ENCODE peak calls at places on chromosomes 4 and X, in four cellular contexts. U is WTC11; T is CD4-positive, alpha-beta T cell; H is mammary epithelial cell. M is an unnamed sample.
A peak's percentile ranks its signal among the peaks of the same experiment; 100 is the strongest.

GRCh38 chrX:39772057-39772832 is 325.5 kb downstream of the BCOR start:
- DNase-seq in U (peak; percentile 65), H (no peak), T (peak; percentile 59), M (peak; percentile 72)

GRCh38 chr4:156029691-156030090 is 76.0 kb upstream of the CTSO start:
- DNase-seq in U (no peak), T (no peak), H (no peak), M (no peak)

GRCh38 chr4:7649741-7650531 is 215.2 kb upstream of the PSAPL1 start:
- DNase-seq in T (peak; percentile 25), H (peak; percentile 82), U (no peak), M (peak; percentile 96)

GRCh38 chrX:15334561-15334960 is 762 bp downstream of the PIGA start:
- DNase-seq in T (no peak), H (peak; percentile 74), U (no peak), M (no peak)

GRCh38 chr4:77203380-77204197 is 46.6 kb downstream of the CCNG2 start:
- DNase-seq in H (peak; percentile 75), U (peak; percentile 72), T (peak; percentile 67), M (peak; percentile 48)

GRCh38 chr4:77852892-77853495 is 9.6 kb upstream of the MRPL1 start:
- DNase-seq in T (peak; percentile 58), U (no peak), H (no peak), M (no peak)

GRCh38 chr4:54091637-54092404 is 8.1 kb upstream of the GSX2 start:
- DNase-seq in H (peak; percentile 53), U (no peak), T (peak; percentile 84), M (peak; percentile 55)

GRCh38 chr4:117965608-117966007 is 68.7 kb upstream of the NDST3 start:
- DNase-seq in U (no peak), H (no peak), T (no peak), M (no peak)

GRCh38 chr4:3082915-3083515 is 8.5 kb downstream of the HTT start:
- DNase-seq in H (no peak), T (no peak), U (no peak), M (no peak)

GRCh38 chrX:64894454-64895038 is 81.7 kb downstream of the ZC4H2 start:
- DNase-seq in H (peak; percentile 8), U (peak; percentile 57), T (peak; percentile 9), M (no peak)

GRCh38 chr4:26372525-26373172 is 51.8 kb downstream of the RBPJ start:
- DNase-seq in U (no peak), H (peak; percentile 48), T (peak; percentile 28), M (no peak)

GRCh38 chr4:14218641-14219040 is 591.1 kb upstream of the BOD1L1 start:
- DNase-seq in H (peak; percentile 88), T (no peak), U (no peak), M (no peak)

GRCh38 chrX:48996969-48997368 is 5.1 kb downstream of the GRIPAP1 start:
- DNase-seq in U (peak; percentile 41), T (no peak), H (no peak), M (no peak)

GRCh38 chr4:139735381-139736256 is 70.0 kb downstream of the MGST2 start:
- DNase-seq in T (no peak), U (peak; percentile 46), H (no peak), M (no peak)

GRCh38 chrX:72130156-72130761 is 1.5 kb downstream of the RTL5 start:
- DNase-seq in T (no peak), H (no peak), U (no peak), M (no peak)

GRCh38 chr4:161936625-161937133 is 227.1 kb downstream of the FSTL5 start:
- DNase-seq in H (peak; percentile 98), T (no peak), U (no peak), M (no peak)

GRCh38 chr4:74624351-74625151 is 169.8 kb downstream of the BTC start:
- DNase-seq in T (no peak), H (peak; percentile 88), U (no peak), M (no peak)

GRCh38 chrX:15908891-15909290 is 54.3 kb upstream of the AP1S2 start:
- DNase-seq in H (peak; percentile 3), U (no peak), T (no peak), M (no peak)

GRCh38 chr4:78951862-78952472 is 12.7 kb upstream of the PAQR3 start:
- DNase-seq in H (peak; percentile 23), U (no peak), T (peak; percentile 9), M (no peak)

GRCh38 chr4:8159522-8160232 is 1.1 kb upstream of the ABLIM2 start:
- DNase-seq in U (no peak), T (no peak), H (no peak), M (no peak)

GRCh38 chrX:109347618-109348017 is 134.3 kb downstream of the GUCY2F start:
- DNase-seq in U (no peak), H (peak; percentile 30), T (no peak), M (no peak)

GRCh38 chr4:83320548-83320947 is 14.1 kb downstream of the HPSE start:
- DNase-seq in U (no peak), H (peak; percentile 55), T (no peak), M (peak; percentile 95)

GRCh38 chr4:149311076-149311475 is 504.6 kb downstream of the IQCM start:
- DNase-seq in T (no peak), U (no peak), H (peak; percentile 1), M (no peak)

GRCh38 chrX:38612281-38612680 is 50.9 kb downstream of the TSPAN7 start:
- DNase-seq in U (no peak), T (no peak), H (no peak), M (no peak)

GRCh38 chrX:44873415-44874270 is 655 bp downstream of the KDM6A start:
- DNase-seq in T (peak; percentile 25), H (peak; percentile 64), U (peak; percentile 27), M (peak; percentile 61)

GRCh38 chrX:1673337-1673736 is 58.5 kb downstream of the ASMT start:
- DNase-seq in H (no peak), T (peak; percentile 34), U (peak; percentile 67), M (no peak)

GRCh38 chr4:184274288-184274951 is 56.7 kb upstream of the ENPP6 start:
- DNase-seq in U (no peak), T (no peak), H (no peak), M (no peak)

GRCh38 chr4:94459462-94460161 is 7.9 kb downstream of the PDLIM5 start:
- DNase-seq in U (no peak), H (peak; percentile 48), T (no peak), M (no peak)

GRCh38 chr4:116866116-116866515 is 219.3 kb downstream of the TRAM1L1 start:
- DNase-seq in T (no peak), H (no peak), U (no peak), M (no peak)

GRCh38 chrX:154714925-154715324 is 36.0 kb downstream of the GAB3 start:
- DNase-seq in H (no peak), U (peak; percentile 36), T (peak; percentile 39), M (no peak)

GRCh38 chr4:128310266-128310697 is 22.7 kb upstream of the PGRMC2 start:
- DNase-seq in U (no peak), T (no peak), H (no peak), M (no peak)

GRCh38 chr4:185838104-185838452 is 26.1 kb upstream of the SORBS2 start:
- DNase-seq in T (no peak), U (peak; percentile 59), H (no peak), M (no peak)

GRCh38 chr4:173038192-173038896 is 130.3 kb upstream of the GALNT7 start:
- DNase-seq in U (no peak), T (no peak), H (no peak), M (no peak)

DNA sequence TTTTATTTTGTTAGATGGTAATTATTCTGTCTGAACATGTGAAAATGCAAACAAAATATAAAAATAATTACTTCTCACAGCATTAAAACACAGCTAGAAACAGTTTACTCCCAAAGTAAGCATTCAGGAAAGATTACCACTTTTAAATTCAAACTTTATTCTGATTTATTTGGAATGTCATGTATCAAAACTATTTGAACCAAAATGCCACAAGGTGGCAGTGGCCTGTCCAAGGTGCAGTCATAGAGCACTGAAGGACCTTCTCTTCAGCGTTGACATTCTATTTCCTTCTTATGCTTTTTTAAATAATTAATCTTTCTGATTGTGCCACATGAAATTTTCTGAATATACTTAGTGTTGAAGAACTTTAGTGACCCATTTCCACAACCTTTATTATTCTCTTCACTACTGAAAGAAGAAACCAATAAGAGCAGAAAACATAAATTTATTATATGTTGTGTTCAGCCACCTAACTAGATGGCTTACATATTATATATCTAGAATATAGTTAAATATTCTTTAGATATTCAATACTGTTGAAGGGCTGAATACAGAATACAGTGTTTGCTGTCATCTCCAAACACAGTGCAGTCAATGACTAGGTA is 283.6 kb downstream of the CFAP299 start:
- DNase-seq in H (peak; percentile 1), U (no peak), T (no peak), M (no peak)
- TF ChIP-seq CTCF in H (peak; percentile 22), U (no peak), T (no peak), M (no peak)

GRCh38 chr4:181564616-181565015 is 678.6 kb upstream of the TENM3 start:
- DNase-seq in H (no peak), U (no peak), T (no peak), M (no peak)

GRCh38 chr4:181566490-181566889 is 676.7 kb upstream of the TENM3 start:
- DNase-seq in U (no peak), T (no peak), H (no peak), M (no peak)

DNA sequence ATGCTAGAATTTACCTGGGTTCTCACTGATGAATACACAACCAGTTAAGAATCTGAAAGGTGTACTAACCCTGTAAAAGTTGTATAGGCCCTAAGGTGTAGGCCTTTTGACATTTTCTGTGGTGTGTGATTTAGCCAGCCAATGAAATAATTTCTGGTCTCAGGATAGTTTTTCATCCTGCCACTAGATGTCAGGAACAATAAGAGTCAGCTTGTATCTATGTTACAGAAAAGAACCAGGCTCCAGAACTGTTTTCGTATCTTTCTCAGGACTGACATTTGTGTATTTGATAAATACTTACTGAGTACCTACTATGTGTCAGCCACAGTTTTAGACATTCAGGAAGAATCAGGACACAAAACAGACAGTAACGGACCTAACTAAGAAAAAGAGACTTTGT is 673.6 kb upstream of the TENM3 start:
- DNase-seq in H (peak; percentile 46), U (no peak), T (no peak), M (no peak)
- TF ChIP-seq CTCF in H (peak; percentile 57), U (no peak), T (no peak), M (no peak)

DNA sequence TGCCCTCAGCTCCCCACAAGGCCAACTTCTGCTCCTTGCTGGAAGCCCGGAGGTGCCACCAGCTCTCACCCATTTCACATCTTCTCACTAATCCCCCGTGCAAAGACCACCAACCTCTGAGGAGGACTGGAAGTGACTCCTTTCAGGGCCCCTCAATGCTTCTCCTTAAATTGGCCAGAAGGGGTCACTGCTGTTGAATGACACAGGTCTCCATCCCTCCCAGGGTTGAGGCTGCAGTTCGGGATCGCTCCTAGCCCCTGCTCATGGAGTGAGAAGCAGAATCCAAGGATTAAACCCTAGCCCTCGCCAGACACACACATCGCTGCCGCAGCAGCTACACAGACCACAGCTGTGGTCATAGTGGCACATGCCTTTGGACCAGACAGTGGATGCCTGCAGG is 279.5 kb upstream of the TAPT1 start:
- DNase-seq in U (peak; percentile 56), H (no peak), T (no peak), M (no peak)
- TF ChIP-seq CTCF in U (peak; percentile 33), H (no peak), T (no peak), M (no peak)

DNA sequence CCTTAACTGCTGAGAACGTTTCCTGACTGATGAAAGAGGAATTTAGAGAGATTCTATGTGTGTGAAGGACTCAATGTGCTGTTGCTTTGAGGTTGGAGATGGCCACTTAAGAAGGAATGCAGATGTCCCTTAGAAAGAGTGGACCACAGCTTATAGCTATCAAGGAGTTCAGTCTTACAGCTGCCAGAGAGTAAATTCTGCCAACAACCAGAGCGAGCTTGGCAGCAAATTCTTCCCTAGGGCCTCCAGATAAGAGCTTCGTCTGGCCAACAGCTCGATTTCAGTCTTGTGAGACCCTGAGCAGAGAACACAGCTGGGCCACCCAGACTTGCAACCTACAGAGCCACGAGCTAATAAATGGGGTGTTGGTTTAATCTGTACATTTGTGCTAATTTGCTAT is 21.8 kb downstream of the MID1 start:
- DNase-seq in T (no peak), U (no peak), H (no peak), M (no peak)
- TF ChIP-seq CTCF in T (no peak), U (no peak), H (no peak), M (no peak)